ENCODE peak calls at places on chromosomes 13 and 19, in ten cellular contexts. X is T-helper 9 cell; R is EL; O is mesenchymal stem cell; Y is GM04504; C is psoas muscle; W is MV-4-11; F is GDM1; K is skeletal muscle cell; Q is stimulated activated CD4-positive, alpha-beta T cell treated with anti-CD3 and anti-CD28 coated beads, TNF-alpha, amount 100 ng/mL, for 1 hour. N is an unnamed sample.

GRCh38 chr13:76027131-76027530 is 391.0 kb downstream of the LMO7 start:
- DNase-seq in X (no peak), R (no peak), O (no peak), Y (no peak), C (no peak), W (no peak), F (no peak), K (no peak), Q (no peak), N (no peak)

GRCh38 chr19:45821570-45821969 is 6.5 kb upstream of the RSPH6A start:
- DNase-seq in X (no peak), R (no peak), O (no peak), Y (no peak), C (no peak), W (no peak), F (no peak), K (no peak), Q (no peak), N (no peak)

GRCh38 chr19:47239610-47240296 is 8.8 kb upstream of the BBC3 start:
- DNase-seq in X (peak), R (peak), O (no peak), Y (no peak), C (peak), W (no peak), F (no peak), K (no peak), Q (no peak), N (peak)

GRCh38 chr13:30088312-30088855 is 219.0 kb downstream of the KATNAL1 start:
- DNase-seq in X (no peak), R (no peak), O (no peak), Y (no peak), C (no peak), W (peak), F (peak), K (no peak), Q (no peak), N (no peak)

GRCh38 chr19:9877775-9878510 is 42.8 kb downstream of the PIN1 start:
- DNase-seq in X (no peak), R (peak), O (peak), Y (no peak), C (no peak), W (peak), F (no peak), K (peak), Q (no peak), N (peak)

GRCh38 chr19:24048261-24048660 is 38.7 kb upstream of the ZNF254 start:
- DNase-seq in X (no peak), R (no peak), O (no peak), Y (no peak), C (no peak), W (no peak), F (no peak), K (no peak), Q (no peak), N (no peak)

GRCh38 chr19:46404884-46405658 is 8.3 kb downstream of the CCDC8 start:
- DNase-seq in X (no peak), R (peak), O (no peak), Y (no peak), C (no peak), W (peak), F (no peak), K (no peak), Q (no peak), N (no peak)

GRCh38 chr19:1417145-1417544 is 9.8 kb downstream of the DAZAP1 start:
- DNase-seq in X (no peak), R (no peak), O (no peak), Y (no peak), C (peak), W (peak), F (no peak), K (no peak), Q (no peak), N (peak)

GRCh38 chr19:35788205-35788960 is 13.0 kb downstream of the ARHGAP33 start:
- DNase-seq in X (no peak), R (no peak), O (no peak), Y (no peak), C (no peak), W (no peak), F (no peak), K (no peak), Q (no peak), N (no peak)

GRCh38 chr19:6241680-6242079 is 38.1 kb downstream of the MLLT1 start:
- DNase-seq in X (no peak), R (no peak), O (no peak), Y (no peak), C (no peak), W (no peak), F (no peak), K (no peak), Q (no peak), N (no peak)